ENCODE peak calls at places on chromosomes 13 and 19, in six cellular contexts. U, Y, R, C, W and N are unnamed samples.

GRCh38 chr13:46571941-46572340 is 19.0 kb downstream of the LRCH1 start:
- DNase-seq in U (no peak), Y (no peak), R (no peak), C (no peak), W (no peak), N (no peak)

GRCh38 chr19:42497492-42498226 is 30.6 kb downstream of the CEACAM1 start:
- DNase-seq in U (no peak), Y (no peak), R (no peak), C (no peak), W (no peak), N (peak; percentile 53)

GRCh38 chr13:47066261-47066660 is 169.4 kb upstream of the HTR2A start:
- DNase-seq in U (no peak), Y (no peak), R (no peak), C (no peak), W (no peak), N (no peak)

GRCh38 chr19:46578450-46578849 is 22.7 kb upstream of the CALM3 start:
- DNase-seq in U (no peak), Y (no peak), R (no peak), C (no peak), W (no peak), N (no peak)

GRCh38 chr19:582497-583197 is 7.0 kb upstream of the HCN2 start:
- DNase-seq in U (peak; percentile 77), Y (peak; percentile 58), R (no peak), C (no peak), W (no peak), N (no peak)

GRCh38 chr13:75407998-75408397 is 74.0 kb downstream of the TBC1D4 start:
- DNase-seq in U (no peak), Y (no peak), R (no peak), C (no peak), W (no peak), N (no peak)

GRCh38 chr19:5677597-5677996 is 2.7 kb downstream of the MICOS13 start:
- DNase-seq in U (no peak), Y (no peak), R (no peak), C (no peak), W (no peak), N (no peak)

GRCh38 chr13:33280550-33280905 is 5.0 kb downstream of the STARD13 start:
- DNase-seq in U (no peak), Y (no peak), R (no peak), C (no peak), W (no peak), N (no peak)

GRCh38 chr13:44906758-44907157 is 82.5 kb downstream of the NUFIP1 start:
- DNase-seq in U (no peak), Y (no peak), R (peak; percentile 88), C (no peak), W (no peak), N (no peak)

GRCh38 chr13:65292488-65292901 is 1937.6 kb downstream of the PCDH9 start:
- DNase-seq in U (no peak), Y (peak; percentile 72), R (peak; percentile 14), C (no peak), W (no peak), N (no peak)

GRCh38 chr19:41792513-41793413 is 3.6 kb upstream of the CEACAM3 start:
- DNase-seq in U (peak; percentile 79), Y (peak; percentile 85), R (no peak), C (peak; percentile 41), W (peak; percentile 75), N (peak; percentile 52)